ENCODE peak calls at places on chromosome 14, in four cellular contexts. J is CD8-positive, alpha-beta T cell; Q is testis; D is neural progenitor cell. F is an unnamed sample.

GRCh38 chr14:100375963-100376735 is 53.0 kb downstream of the SLC25A47 start:
- DNase-seq in J (peak; percentile 96), Q (peak; percentile 93), D (peak; percentile 98), F (peak; percentile 97)

GRCh38 chr14:91229743-91230200 is 14.7 kb downstream of the GPR68 start:
- DNase-seq in J (peak; percentile 81), Q (no peak), D (no peak), F (no peak)

GRCh38 chr14:91685600-91685999 is 46.3 kb downstream of the CATSPERB start:
- DNase-seq in J (no peak), Q (no peak), D (no peak), F (no peak)

GRCh38 chr14:103833711-103834110 is 13.7 kb downstream of the PPP1R13B start:
- DNase-seq in J (no peak), Q (no peak), D (no peak), F (no peak)

GRCh38 chr14:79567306-79567705 is 644.0 kb downstream of the DIO2 start:
- DNase-seq in J (no peak), Q (no peak), D (no peak), F (no peak)

GRCh38 chr14:67385618-67386017 is 25.5 kb downstream of the EIF2S1 start:
- DNase-seq in J (no peak), Q (no peak), D (no peak), F (no peak)

GRCh38 chr14:80136358-80136757 is 74.9 kb downstream of the DIO2 start:
- DNase-seq in J (no peak), Q (no peak), D (peak; percentile 4), F (no peak)

GRCh38 chr14:102063092-102063807 is 23.6 kb downstream of the HSP90AA1 start:
- DNase-seq in J (peak; percentile 71), Q (peak; percentile 87), D (peak; percentile 65), F (peak; percentile 74)

GRCh38 chr14:92603309-92604257 is 90.0 kb downstream of the RIN3 start:
- DNase-seq in J (peak; percentile 80), Q (peak; percentile 43), D (peak; percentile 52), F (no peak)

GRCh38 chr14:103111297-103111981 is 11.8 kb upstream of the TNFAIP2 start:
- DNase-seq in J (no peak), Q (no peak), D (no peak), F (no peak)

GRCh38 chr14:91253795-91254323 is 9.4 kb upstream of the GPR68 start:
- DNase-seq in J (no peak), Q (no peak), D (no peak), F (no peak)

GRCh38 chr14:20684662-20685456 is 499 bp downstream of the RNASE4 start:
- DNase-seq in J (no peak), Q (peak; percentile 57), D (peak; percentile 29), F (peak; percentile 18)

GRCh38 chr14:71248204-71248603 is 340.9 kb downstream of the PCNX1 start:
- DNase-seq in J (no peak), Q (no peak), D (no peak), F (no peak)

GRCh38 chr14:71341160-71341559 is 433.9 kb downstream of the PCNX1 start:
- DNase-seq in J (no peak), Q (no peak), D (no peak), F (no peak)

GRCh38 chr14:94282991-94283723 is 9.9 kb downstream of the SERPINA10 start:
- DNase-seq in J (no peak), Q (no peak), D (no peak), F (no peak)

GRCh38 chr14:92513966-92514843 is 624 bp downstream of the RIN3 start:
- DNase-seq in J (peak; percentile 75), Q (peak; percentile 47), D (peak; percentile 43), F (peak; percentile 28)

GRCh38 chr14:55600784-55601561 is 21.0 kb downstream of the KTN1 start:
- DNase-seq in J (no peak), Q (no peak), D (no peak), F (no peak)

GRCh38 chr14:62062645-62063044 is 300.4 kb downstream of the SNAPC1 start:
- DNase-seq in J (no peak), Q (no peak), D (no peak), F (no peak)

GRCh38 chr14:21923820-21924219 is 250.2 kb upstream of the OR4E1 start:
- DNase-seq in J (peak; percentile 54), Q (no peak), D (no peak), F (no peak)

GRCh38 chr14:102249041-102249440 is 55.9 kb downstream of the MOK start:
- DNase-seq in J (no peak), Q (no peak), D (no peak), F (no peak)

GRCh38 chr14:35046751-35047536 is 872 bp downstream of the FAM177A1 start:
- DNase-seq in J (no peak), Q (peak; percentile 56), D (no peak), F (no peak)

GRCh38 chr14:95291859-95292542 is 27.7 kb downstream of the CLMN start:
- DNase-seq in J (no peak), Q (peak; percentile 65), D (no peak), F (no peak)

GRCh38 chr14:46048127-46048526 is 603.5 kb downstream of the RPL10L start:
- DNase-seq in J (no peak), Q (peak; percentile 54), D (peak; percentile 80), F (peak; percentile 59)
- TF ChIP-seq CTCF in J (no peak), Q (no peak), D (no peak), F (no peak)

DNA sequence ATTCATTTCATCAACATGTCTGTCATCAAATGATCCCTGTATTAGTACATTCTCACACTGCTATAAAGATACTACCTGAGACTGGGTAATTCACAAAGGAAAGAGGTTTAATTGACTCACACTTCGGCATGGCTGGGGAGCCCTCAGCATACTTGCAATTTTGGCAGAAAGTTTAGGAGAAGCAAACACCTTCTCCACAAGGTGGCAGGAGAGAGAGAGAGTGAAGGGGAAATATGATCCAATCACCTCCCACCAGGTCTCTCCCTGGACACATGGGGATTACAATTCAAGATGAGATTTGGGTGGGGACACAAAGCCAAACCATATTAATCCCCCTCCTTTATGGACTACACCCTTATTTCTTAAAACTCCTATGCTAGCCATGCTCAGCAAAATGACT is 932.2 kb downstream of the FLRT2 start:
- DNase-seq in J (no peak), Q (peak; percentile 19), D (peak; percentile 50), F (peak; percentile 18)
- TF ChIP-seq CTCF in J (no peak), Q (no peak), D (peak; percentile 48), F (peak; percentile 45)

GRCh38 chr14:69259531-69260245 is at the start of gene GALNT16:
- DNase-seq in J (no peak), Q (peak; percentile 36), D (peak; percentile 86), F (peak; percentile 69)
- TF ChIP-seq CTCF in J (no peak), Q (no peak), D (peak; percentile 58), F (no peak)

DNA sequence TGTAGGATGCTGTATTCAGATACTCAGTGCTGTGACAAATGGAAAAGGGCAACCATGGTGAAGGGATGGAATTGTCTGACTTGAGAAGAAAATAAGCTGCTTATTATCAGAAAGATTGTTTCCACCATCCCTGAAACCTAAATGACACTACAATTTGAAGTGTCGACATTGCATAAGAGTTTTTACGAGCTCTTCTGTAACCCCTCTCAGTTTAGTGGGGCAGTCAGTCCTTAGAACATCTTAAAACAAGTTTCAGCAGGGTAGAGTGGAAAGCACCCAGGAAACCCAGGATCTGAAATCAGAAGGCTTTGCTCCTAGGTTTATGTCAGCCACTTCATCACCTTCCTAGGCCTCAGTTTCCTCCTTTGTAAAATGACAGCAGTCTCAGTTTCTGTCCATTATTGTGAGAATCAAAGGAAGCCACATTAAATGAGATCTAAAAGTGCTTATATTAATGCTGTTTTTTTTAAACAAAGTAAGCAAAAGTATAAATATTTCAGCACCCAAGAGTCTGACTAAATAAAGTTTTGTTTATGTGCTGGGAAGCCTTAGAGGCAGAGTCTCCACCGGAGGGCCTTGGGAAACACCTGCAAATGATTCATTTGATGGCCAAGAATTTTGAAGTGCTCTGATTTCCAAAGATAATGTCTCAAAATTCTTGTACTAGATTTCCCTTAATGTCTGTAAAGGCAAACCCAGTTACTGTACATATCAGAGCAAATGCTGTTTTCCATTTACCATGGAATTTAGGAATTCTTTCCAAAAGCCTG is 1.8 kb downstream of the IFT43 start:
- DNase-seq in J (no peak), Q (no peak), D (no peak), F (no peak)
- TF ChIP-seq CTCF in J (no peak), Q (no peak), D (no peak), F (no peak)

DNA sequence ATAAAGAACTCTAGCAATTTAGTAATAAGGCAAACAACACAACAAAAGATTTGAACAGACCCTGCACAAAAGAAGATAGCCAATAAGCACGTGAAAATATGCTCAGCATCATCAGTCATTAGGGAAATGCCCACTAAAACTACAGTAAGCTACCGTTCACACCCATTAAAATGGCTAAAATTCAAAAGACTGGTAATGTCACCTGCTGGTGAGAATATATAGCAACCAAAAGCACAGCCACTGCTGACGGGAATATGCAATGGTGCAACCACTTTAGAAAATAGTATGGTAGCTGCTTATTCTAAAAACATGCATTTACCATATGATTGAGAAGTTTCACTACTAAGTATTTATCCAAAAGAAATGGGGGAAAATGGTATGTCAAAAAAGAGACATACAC is 74.9 kb downstream of the DPF3 start:
- DNase-seq in J (no peak), Q (no peak), D (no peak), F (no peak)
- TF ChIP-seq CTCF in J (no peak), Q (no peak), D (no peak), F (no peak)

GRCh38 chr14:36766974-36767373 is 105.3 kb downstream of the PAX9 start:
- DNase-seq in J (no peak), Q (no peak), D (no peak), F (no peak)
- TF ChIP-seq CTCF in J (no peak), Q (no peak), D (no peak), F (no peak)

DNA sequence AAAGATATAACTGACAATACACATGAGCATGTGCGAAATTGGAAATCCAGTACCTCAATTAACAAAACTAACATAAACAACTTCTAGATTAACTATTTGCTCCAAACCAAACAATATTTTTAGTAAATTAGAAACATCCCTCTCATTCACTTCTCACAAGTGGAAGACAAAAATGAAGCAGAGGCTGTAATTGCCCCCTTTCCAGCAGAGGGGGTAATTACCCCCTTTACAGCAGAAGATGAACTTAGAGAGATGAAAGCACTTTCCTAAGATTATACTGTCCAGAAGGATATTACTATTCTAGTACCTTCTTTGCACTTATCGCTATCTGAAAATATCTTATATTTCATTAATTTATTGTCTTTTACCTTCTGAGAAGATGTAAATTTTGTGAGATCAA is 1025.2 kb downstream of the FSCB start:
- DNase-seq in J (no peak), Q (no peak), D (no peak), F (no peak)
- TF ChIP-seq CTCF in J (no peak), Q (no peak), D (peak; percentile 44), F (no peak)

GRCh38 chr14:59123975-59124374 is 64.5 kb upstream of the DAAM1 start:
- DNase-seq in J (no peak), Q (no peak), D (no peak), F (no peak)
- TF ChIP-seq CTCF in J (no peak), Q (no peak), D (peak; percentile 49), F (no peak)

F was measured in endothelial cell.